ENCODE peak calls at places on chromosome 20, in four cellular contexts. B is RKO; F is naive thymus-derived CD8-positive, alpha-beta T cell; M is HFFc6. K is an unnamed sample.

GRCh38 chr20:50464026-50464724 is 46.0 kb upstream of the PTPN1 start:
- DNase-seq in B (peak; percentile 76), F (peak; percentile 44), M (peak; percentile 37), K (peak; percentile 58)

GRCh38 chr20:17882834-17883591 is 85.6 kb downstream of the SNX5 start:
- DNase-seq in B (no peak), F (no peak), M (no peak), K (no peak)

GRCh38 chr20:4406627-4407026 is 315.1 kb upstream of the PRND start:
- DNase-seq in B (peak; percentile 73), F (no peak), M (peak; percentile 77), K (no peak)

GRCh38 chr20:46341374-46342044 is 33.2 kb upstream of the CDH22 start:
- DNase-seq in B (no peak), F (no peak), M (no peak), K (no peak)

GRCh38 chr20:19802492-19803158 is 44.6 kb downstream of the RIN2 start:
- DNase-seq in B (no peak), F (no peak), M (no peak), K (no peak)

GRCh38 chr20:44969320-44969879 is 3.1 kb downstream of the STK4 start:
- DNase-seq in B (peak; percentile 42), F (peak; percentile 13), M (no peak), K (no peak)

GRCh38 chr20:33334111-33334510 is 51.1 kb downstream of the BPIFB1 start:
- DNase-seq in B (no peak), F (no peak), M (no peak), K (no peak)

GRCh38 chr20:61387204-61387958 is 135.3 kb downstream of the CDH4 start:
- DNase-seq in B (no peak), F (no peak), M (peak; percentile 20), K (no peak)

GRCh38 chr20:19073584-19074198 is 138.8 kb upstream of the SLC24A3 start:
- DNase-seq in B (peak; percentile 14), F (no peak), M (no peak), K (no peak)

GRCh38 chr20:2151805-2152727 is 50.4 kb downstream of the STK35 start:
- DNase-seq in B (no peak), F (no peak), M (peak; percentile 32), K (no peak)

GRCh38 chr20:63171991-63172390 is 43.9 kb downstream of the YTHDF1 start:
- DNase-seq in B (no peak), F (no peak), M (no peak), K (no peak)

GRCh38 chr20:3545401-3545925 is 74.6 kb downstream of the ATRN start:
- DNase-seq in B (no peak), F (no peak), M (no peak), K (no peak)

GRCh38 chr20:49795125-49795424 is 17.6 kb upstream of the SLC9A8 start:
- DNase-seq in B (no peak), F (no peak), M (no peak), K (no peak)

GRCh38 chr20:31496761-31497295 is 17.4 kb upstream of the HM13 start:
- DNase-seq in B (no peak), F (no peak), M (no peak), K (peak; percentile 22)

GRCh38 chr20:48597521-48598302 is 230.1 kb downstream of the PREX1 start:
- DNase-seq in B (no peak), F (no peak), M (no peak), K (peak; percentile 12)

GRCh38 chr20:59006167-59006863 is 739 bp downstream of the CTSZ start:
- DNase-seq in B (peak; percentile 81), F (no peak), M (peak; percentile 19), K (peak; percentile 56)

GRCh38 chr20:57568960-57569359 is 8.1 kb downstream of the PCK1 start:
- DNase-seq in B (no peak), F (no peak), M (no peak), K (no peak)

GRCh38 chr20:50580016-50580747 is 70.0 kb downstream of the PTPN1 start:
- DNase-seq in B (peak; percentile 48), F (peak; percentile 23), M (peak; percentile 30), K (peak; percentile 70)

GRCh38 chr20:47740225-47741184 is 44.8 kb downstream of the SULF2 start:
- DNase-seq in B (peak; percentile 8), F (no peak), M (no peak), K (peak; percentile 42)

GRCh38 chr20:38523697-38524096 is 51.1 kb downstream of the RALGAPB start:
- DNase-seq in B (peak; percentile 49), F (no peak), M (peak; percentile 57), K (no peak)

GRCh38 chr20:6169251-6169650 is 46.4 kb upstream of the FERMT1 start:
- DNase-seq in B (peak; percentile 59), F (no peak), M (peak; percentile 19), K (no peak)

GRCh38 chr20:10510216-10510615 is 75.1 kb downstream of the SLX4IP start:
- DNase-seq in B (no peak), F (no peak), M (no peak), K (no peak)

GRCh38 chr20:48102821-48103635 is 317.7 kb upstream of the SULF2 start:
- DNase-seq in B (no peak), F (no peak), M (no peak), K (no peak)

GRCh38 chr20:54680872-54681297 is 205.5 kb downstream of the DOK5 start:
- DNase-seq in B (peak; percentile 76), F (no peak), M (peak; percentile 12), K (peak; percentile 8)

GRCh38 chr20:21507275-21508229 is 6.3 kb downstream of the NKX2-2 start:
- DNase-seq in B (no peak), F (no peak), M (no peak), K (no peak)

GRCh38 chr20:34023937-34024732 is 30.4 kb downstream of the RALY start:
- DNase-seq in B (no peak), F (no peak), M (no peak), K (no peak)

GRCh38 chr20:32067234-32067821 is 15.3 kb downstream of the HCK start:
- DNase-seq in B (peak; percentile 39), F (no peak), M (peak; percentile 96), K (no peak)

GRCh38 chr20:19996970-19997369 is 20.2 kb upstream of the NAA20 start:
- DNase-seq in B (no peak), F (no peak), M (no peak), K (no peak)

GRCh38 chr20:45946149-45946970 is 11.9 kb downstream of the PCIF1 start:
- DNase-seq in B (no peak), F (no peak), M (peak; percentile 71), K (peak; percentile 54)

GRCh38 chr20:9514461-9515210 is at the start of gene LAMP5:
- DNase-seq in B (no peak), F (no peak), M (peak; percentile 17), K (no peak)

GRCh38 chr20:1357921-1358671 is 29.2 kb upstream of the SDCBP2 start:
- DNase-seq in B (no peak), F (no peak), M (no peak), K (no peak)

GRCh38 chr20:10674684-10675455 is 1.1 kb upstream of the JAG1 start:
- DNase-seq in B (peak; percentile 84), F (no peak), M (peak; percentile 42), K (peak; percentile 90)

GRCh38 chr20:64203037-64203777 is 39.0 kb downstream of the MYT1 start:
- DNase-seq in B (no peak), F (no peak), M (no peak), K (no peak)

GRCh38 chr20:41716436-41716835 is 98.3 kb upstream of the CHD6 start:
- DNase-seq in B (no peak), F (no peak), M (peak; percentile 45), K (no peak)

GRCh38 chr20:51481311-51481997 is 61.1 kb downstream of the NFATC2 start:
- DNase-seq in B (no peak), F (no peak), M (no peak), K (no peak)

GRCh38 chr20:3340443-3340842 is 67.0 kb downstream of the DNAAF9 start:
- DNase-seq in B (no peak), F (no peak), M (no peak), K (peak; percentile 32)